ENCODE peak calls at places on chromosomes 3 and 15, in five cellular contexts. One of them, this sample, is unnamed. For H3K36me3, the result is how much of the 10 kb centered on the place peaks cover.

GRCh38 chr3:108223928-108224327 is 1.7 kb upstream of the IFT57 start:
- DNase-seq in lower lobe of right lung: no peak
- DNase-seq in CD8-positive, alpha-beta T cell: no peak
- DNase-seq in PC-3: no peak
- DNase-seq in cardiac muscle cell: peak
- DNase-seq in this sample: no peak

GRCh38 chr3:150315711-150316110 is 92.4 kb upstream of the TSC22D2 start:
- DNase-seq in lower lobe of right lung: no peak
- DNase-seq in CD8-positive, alpha-beta T cell: no peak
- DNase-seq in PC-3: no peak
- DNase-seq in cardiac muscle cell: no peak
- DNase-seq in this sample: no peak

GRCh38 chr3:98557324-98558010 is 25.7 kb downstream of the GPR15 start:
- DNase-seq in lower lobe of right lung: no peak
- DNase-seq in CD8-positive, alpha-beta T cell: no peak
- DNase-seq in PC-3: no peak
- DNase-seq in cardiac muscle cell: no peak
- DNase-seq in this sample: no peak

GRCh38 chr15:48177875-48178611 is at the start of gene MYEF2:
- DNase-seq in lower lobe of right lung: peak
- DNase-seq in CD8-positive, alpha-beta T cell: peak
- DNase-seq in PC-3: peak
- DNase-seq in cardiac muscle cell: peak
- DNase-seq in this sample: peak

GRCh38 chr15:68652141-68652540 is 73.3 kb downstream of the CORO2B start:
- DNase-seq in lower lobe of right lung: no peak
- DNase-seq in CD8-positive, alpha-beta T cell: no peak
- DNase-seq in PC-3: no peak
- DNase-seq in cardiac muscle cell: no peak
- DNase-seq in this sample: no peak

GRCh38 chr3:151282921-151283320 is 4.6 kb upstream of the P2RY14 start:
- DNase-seq in lower lobe of right lung: no peak
- DNase-seq in CD8-positive, alpha-beta T cell: no peak
- DNase-seq in PC-3: peak
- DNase-seq in cardiac muscle cell: peak
- DNase-seq in this sample: no peak

GRCh38 chr3:69178838-69179739 is 56.7 kb upstream of the LMOD3 start:
- DNase-seq in lower lobe of right lung: no peak
- DNase-seq in CD8-positive, alpha-beta T cell: no peak
- DNase-seq in PC-3: peak
- DNase-seq in cardiac muscle cell: peak
- DNase-seq in this sample: no peak

GRCh38 chr15:67148196-67148701 is 82.8 kb downstream of the SMAD3 start:
- DNase-seq in lower lobe of right lung: no peak
- DNase-seq in CD8-positive, alpha-beta T cell: no peak
- DNase-seq in PC-3: peak
- DNase-seq in cardiac muscle cell: peak
- DNase-seq in this sample: no peak

GRCh38 chr3:81302045-81302444 is 459.4 kb downstream of the GBE1 start:
- DNase-seq in lower lobe of right lung: no peak
- DNase-seq in CD8-positive, alpha-beta T cell: no peak
- DNase-seq in PC-3: peak
- DNase-seq in cardiac muscle cell: peak
- DNase-seq in this sample: peak

GRCh38 chr3:17678116-17678741 is 64.2 kb downstream of the TBC1D5 start:
- DNase-seq in lower lobe of right lung: no peak
- DNase-seq in CD8-positive, alpha-beta T cell: no peak
- DNase-seq in PC-3: no peak
- DNase-seq in cardiac muscle cell: peak
- DNase-seq in this sample: no peak

GRCh38 chr15:72778796-72779195 is 4.8 kb downstream of the ADPGK start:
- DNase-seq in lower lobe of right lung: no peak
- DNase-seq in CD8-positive, alpha-beta T cell: no peak
- DNase-seq in PC-3: no peak
- DNase-seq in cardiac muscle cell: no peak
- DNase-seq in this sample: no peak

GRCh38 chr3:140708815-140709214 is 31.0 kb downstream of the TRIM42 start:
- DNase-seq in lower lobe of right lung: no peak
- DNase-seq in CD8-positive, alpha-beta T cell: no peak
- DNase-seq in PC-3: no peak
- DNase-seq in cardiac muscle cell: no peak
- DNase-seq in this sample: no peak

GRCh38 chr3:52845157-52845556 is 10.3 kb upstream of the MUSTN1 start:
- DNase-seq in lower lobe of right lung: no peak
- DNase-seq in CD8-positive, alpha-beta T cell: no peak
- DNase-seq in PC-3: no peak
- DNase-seq in cardiac muscle cell: peak
- DNase-seq in this sample: peak

GRCh38 chr3:38574411-38575278 is 74.8 kb downstream of the SCN5A start:
- DNase-seq in lower lobe of right lung: peak
- DNase-seq in CD8-positive, alpha-beta T cell: no peak
- DNase-seq in PC-3: no peak
- DNase-seq in cardiac muscle cell: peak
- DNase-seq in this sample: no peak

GRCh38 chr3:67804089-67804488 is 149.7 kb upstream of the SUCLG2 start:
- DNase-seq in lower lobe of right lung: no peak
- DNase-seq in CD8-positive, alpha-beta T cell: no peak
- DNase-seq in PC-3: no peak
- DNase-seq in cardiac muscle cell: no peak
- DNase-seq in this sample: no peak

GRCh38 chr15:49085696-49086459 is 39.6 kb upstream of the SECISBP2L start:
- DNase-seq in lower lobe of right lung: no peak
- DNase-seq in CD8-positive, alpha-beta T cell: no peak
- DNase-seq in PC-3: no peak
- DNase-seq in cardiac muscle cell: no peak
- DNase-seq in this sample: no peak

GRCh38 chr3:16140116-16140893 is 34.2 kb upstream of the GALNT15 start:
- DNase-seq in lower lobe of right lung: no peak
- DNase-seq in CD8-positive, alpha-beta T cell: no peak
- DNase-seq in PC-3: peak
- DNase-seq in cardiac muscle cell: peak
- DNase-seq in this sample: peak

GRCh38 chr3:150599611-150600297 is 3.4 kb upstream of the SELENOT start:
- DNase-seq in lower lobe of right lung: no peak
- DNase-seq in CD8-positive, alpha-beta T cell: no peak
- DNase-seq in PC-3: peak
- DNase-seq in cardiac muscle cell: peak
- DNase-seq in this sample: no peak

GRCh38 chr15:63938486-63939061 is 104.8 kb upstream of the HERC1 start:
- DNase-seq in lower lobe of right lung: no peak
- DNase-seq in CD8-positive, alpha-beta T cell: no peak
- DNase-seq in PC-3: no peak
- DNase-seq in cardiac muscle cell: peak
- DNase-seq in this sample: no peak

GRCh38 chr15:73009306-73010091 is 42.8 kb upstream of the NEO1 start:
- DNase-seq in lower lobe of right lung: no peak
- DNase-seq in CD8-positive, alpha-beta T cell: no peak
- DNase-seq in PC-3: no peak
- DNase-seq in cardiac muscle cell: no peak
- DNase-seq in this sample: no peak

GRCh38 chr3:12155833-12156232 is 2.9 kb downstream of the TIMP4 start:
- DNase-seq in lower lobe of right lung: no peak
- DNase-seq in CD8-positive, alpha-beta T cell: no peak
- DNase-seq in PC-3: peak
- DNase-seq in cardiac muscle cell: peak
- DNase-seq in this sample: no peak

GRCh38 chr3:141686477-141687280 is 51.4 kb upstream of the RNF7 start:
- DNase-seq in lower lobe of right lung: peak
- DNase-seq in CD8-positive, alpha-beta T cell: no peak
- DNase-seq in PC-3: peak
- DNase-seq in cardiac muscle cell: peak
- DNase-seq in this sample: peak

GRCh38 chr15:80070840-80071239 is 11.4 kb downstream of the ZFAND6 start:
- DNase-seq in lower lobe of right lung: no peak
- DNase-seq in CD8-positive, alpha-beta T cell: no peak
- DNase-seq in PC-3: peak
- DNase-seq in cardiac muscle cell: peak
- DNase-seq in this sample: no peak

GRCh38 chr15:56098230-56098899 is 105.0 kb upstream of the NEDD4 start:
- DNase-seq in lower lobe of right lung: no peak
- DNase-seq in CD8-positive, alpha-beta T cell: no peak
- DNase-seq in PC-3: peak
- DNase-seq in cardiac muscle cell: no peak
- DNase-seq in this sample: no peak

GRCh38 chr3:136277634-136278033 is 27.5 kb downstream of the PCCB start:
- DNase-seq in lower lobe of right lung: no peak
- DNase-seq in CD8-positive, alpha-beta T cell: no peak
- DNase-seq in PC-3: no peak
- DNase-seq in cardiac muscle cell: no peak
- DNase-seq in this sample: no peak

GRCh38 chr3:136280961-136281360 is 30.8 kb downstream of the PCCB start:
- DNase-seq in lower lobe of right lung: no peak
- DNase-seq in CD8-positive, alpha-beta T cell: no peak
- DNase-seq in PC-3: no peak
- DNase-seq in cardiac muscle cell: no peak
- DNase-seq in this sample: no peak

GRCh38 chr3:136276049-136276755 is 26.1 kb downstream of the PCCB start:
- DNase-seq in lower lobe of right lung: no peak
- DNase-seq in CD8-positive, alpha-beta T cell: no peak
- DNase-seq in PC-3: no peak
- DNase-seq in cardiac muscle cell: peak
- DNase-seq in this sample: no peak

GRCh38 chr3:136277115-136277514 is 27.0 kb downstream of the PCCB start:
- DNase-seq in lower lobe of right lung: no peak
- DNase-seq in CD8-positive, alpha-beta T cell: no peak
- DNase-seq in PC-3: no peak
- DNase-seq in cardiac muscle cell: no peak
- DNase-seq in this sample: no peak

DNA sequence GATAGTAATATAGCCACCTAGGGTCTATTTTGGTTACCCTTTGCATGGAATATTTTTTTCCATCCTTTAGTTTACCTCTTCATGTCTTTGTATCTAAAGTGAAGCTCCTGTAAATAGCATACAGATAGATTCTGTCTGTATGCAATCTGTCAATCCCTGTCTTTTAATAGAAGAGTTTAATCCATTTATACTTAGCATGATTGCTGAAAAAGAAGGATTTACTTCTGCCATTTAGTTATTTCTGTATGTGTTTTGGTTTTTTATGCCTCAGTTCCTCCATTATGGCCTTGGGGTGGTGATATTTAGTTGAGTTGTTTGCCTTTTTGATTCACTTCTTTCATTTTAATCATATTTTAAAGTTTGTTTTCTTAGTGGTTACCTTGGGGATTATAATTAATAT is 29.0 kb downstream of the PCCB start:
- DNase-seq in lower lobe of right lung: no peak
- DNase-seq in CD8-positive, alpha-beta T cell: no peak
- DNase-seq in PC-3: no peak
- DNase-seq in cardiac muscle cell: no peak
- DNase-seq in this sample: no peak
- H3K27ac ChIP-seq in lower lobe of right lung: no peak
- H3K27ac ChIP-seq in CD8-positive, alpha-beta T cell: no peak
- H3K27ac ChIP-seq in PC-3: no peak
- H3K27ac ChIP-seq in cardiac muscle cell: no peak
- H3K27ac ChIP-seq in this sample: no peak

GRCh38 chr15:74892313-74892712 is 2.5 kb downstream of the MPI start:
- DNase-seq in lower lobe of right lung: no peak
- DNase-seq in CD8-positive, alpha-beta T cell: no peak
- DNase-seq in PC-3: peak
- DNase-seq in cardiac muscle cell: no peak
- DNase-seq in this sample: peak
- H3K4me3 ChIP-seq in lower lobe of right lung: no peak
- H3K4me3 ChIP-seq in CD8-positive, alpha-beta T cell: no peak
- H3K4me3 ChIP-seq in PC-3: no peak
- H3K4me3 ChIP-seq in cardiac muscle cell: no peak
- H3K4me3 ChIP-seq in this sample: no peak

GRCh38 chr3:46926447-46926846 is 48.9 kb downstream of the PTH1R start:
- DNase-seq in lower lobe of right lung: peak
- DNase-seq in CD8-positive, alpha-beta T cell: no peak
- DNase-seq in PC-3: no peak
- DNase-seq in cardiac muscle cell: no peak
- DNase-seq in this sample: no peak
- H3K36me3 ChIP-seq in lower lobe of right lung: half or more
- H3K36me3 ChIP-seq in CD8-positive, alpha-beta T cell: under half
- H3K36me3 ChIP-seq in PC-3: half or more
- H3K36me3 ChIP-seq in cardiac muscle cell: under half
- H3K36me3 ChIP-seq in this sample: under half

DNA sequence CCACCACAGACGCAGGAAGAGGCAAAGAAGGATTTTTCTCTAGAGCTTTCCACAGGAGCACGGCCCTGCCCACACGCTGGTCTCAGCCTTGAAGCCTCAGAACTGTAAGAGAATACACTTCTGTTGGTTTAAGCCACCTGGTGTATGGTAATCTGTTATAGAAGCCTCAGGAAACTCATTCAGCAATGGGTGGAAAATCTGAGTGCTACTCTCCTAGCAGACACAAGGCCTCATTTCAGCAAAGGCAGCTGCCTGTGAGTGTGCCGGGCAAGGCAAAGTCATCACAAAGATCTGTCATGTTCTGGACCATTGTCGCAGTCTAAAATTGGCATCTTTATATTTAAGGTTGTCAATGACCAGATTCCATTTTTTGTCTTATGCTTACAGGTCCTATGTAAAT is 31.0 kb downstream of the ATP10A start:
- DNase-seq in lower lobe of right lung: no peak
- DNase-seq in CD8-positive, alpha-beta T cell: no peak
- DNase-seq in PC-3: no peak
- DNase-seq in cardiac muscle cell: no peak
- DNase-seq in this sample: no peak
- H3K27ac ChIP-seq in lower lobe of right lung: no peak
- H3K27ac ChIP-seq in CD8-positive, alpha-beta T cell: no peak
- H3K27ac ChIP-seq in PC-3: no peak
- H3K27ac ChIP-seq in cardiac muscle cell: no peak
- H3K27ac ChIP-seq in this sample: peak

DNA sequence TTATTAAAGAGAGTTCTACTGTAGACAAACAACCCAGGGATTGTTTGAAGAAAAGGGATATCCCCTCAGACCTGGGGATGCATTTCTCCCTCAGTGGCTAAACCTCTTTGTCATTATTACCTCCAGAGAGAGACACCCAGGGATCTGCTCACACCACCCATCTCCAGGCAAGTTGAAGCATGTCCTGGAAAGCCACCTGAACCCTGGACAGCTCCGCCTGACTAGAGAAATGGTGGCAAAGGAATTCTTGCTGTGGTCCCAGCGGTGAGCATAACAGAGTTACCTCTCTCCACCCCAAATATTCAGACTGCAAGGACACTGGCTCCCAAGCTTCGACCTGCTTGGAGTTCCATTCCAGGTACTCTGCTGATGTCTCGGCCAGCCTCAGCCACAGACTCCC is 320.2 kb downstream of the RORA start:
- DNase-seq in lower lobe of right lung: no peak
- DNase-seq in CD8-positive, alpha-beta T cell: no peak
- DNase-seq in PC-3: no peak
- DNase-seq in cardiac muscle cell: no peak
- DNase-seq in this sample: no peak
- H3K4me3 ChIP-seq in lower lobe of right lung: no peak
- H3K4me3 ChIP-seq in CD8-positive, alpha-beta T cell: no peak
- H3K4me3 ChIP-seq in PC-3: no peak
- H3K4me3 ChIP-seq in cardiac muscle cell: no peak
- H3K4me3 ChIP-seq in this sample: no peak

GRCh38 chr15:25693321-25694237 is 169.5 kb downstream of the ATP10A start:
- DNase-seq in lower lobe of right lung: no peak
- DNase-seq in CD8-positive, alpha-beta T cell: no peak
- DNase-seq in PC-3: peak
- DNase-seq in cardiac muscle cell: peak
- DNase-seq in this sample: no peak
- H3K36me3 ChIP-seq in lower lobe of right lung: under half
- H3K36me3 ChIP-seq in CD8-positive, alpha-beta T cell: under half
- H3K36me3 ChIP-seq in PC-3: under half
- H3K36me3 ChIP-seq in cardiac muscle cell: under half
- H3K36me3 ChIP-seq in this sample: under half

This sample was measured in transverse colon.